ENCODE peak calls at places on chromosomes 16 and 17, in seven cellular contexts. One of them, this sample, is unnamed.
A peak's percentile ranks its signal among the peaks of the same experiment; 100 is the strongest.

GRCh38 chr16:68592466-68593337 is 52.4 kb upstream of the CDH3 start:
- DNase-seq in psoas muscle: no peak
- DNase-seq in heart left ventricle: no peak
- DNase-seq in mammary epithelial cell: no peak
- DNase-seq in CD4-positive, alpha-beta memory T cell: no peak
- DNase-seq in PC-9: no peak
- DNase-seq in ovary: no peak
- DNase-seq in this sample: no peak

GRCh38 chr17:29722411-29723198 is 99.9 kb upstream of the CORO6 start:
- DNase-seq in psoas muscle: no peak
- DNase-seq in heart left ventricle: peak; percentile 72
- DNase-seq in mammary epithelial cell: no peak
- DNase-seq in CD4-positive, alpha-beta memory T cell: peak; percentile 73
- DNase-seq in PC-9: no peak
- DNase-seq in ovary: peak; percentile 64
- DNase-seq in this sample: peak; percentile 56

GRCh38 chr16:75319513-75320401 is 68.3 kb upstream of the BCAR1 start:
- DNase-seq in psoas muscle: no peak
- DNase-seq in heart left ventricle: no peak
- DNase-seq in mammary epithelial cell: peak; percentile 73
- DNase-seq in CD4-positive, alpha-beta memory T cell: no peak
- DNase-seq in PC-9: no peak
- DNase-seq in ovary: no peak
- DNase-seq in this sample: no peak

GRCh38 chr17:58020401-58020800 is 13.4 kb upstream of the SRSF1 start:
- DNase-seq in psoas muscle: no peak
- DNase-seq in heart left ventricle: no peak
- DNase-seq in mammary epithelial cell: no peak
- DNase-seq in CD4-positive, alpha-beta memory T cell: no peak
- DNase-seq in PC-9: no peak
- DNase-seq in ovary: no peak
- DNase-seq in this sample: no peak

GRCh38 chr16:86772671-86773338 is 194.5 kb downstream of the FOXL1 start:
- DNase-seq in psoas muscle: no peak
- DNase-seq in heart left ventricle: no peak
- DNase-seq in mammary epithelial cell: peak; percentile 70
- DNase-seq in CD4-positive, alpha-beta memory T cell: no peak
- DNase-seq in PC-9: no peak
- DNase-seq in ovary: no peak
- DNase-seq in this sample: no peak

GRCh38 chr16:81261049-81261648 is 22.7 kb downstream of the BCO1 start:
- DNase-seq in psoas muscle: no peak
- DNase-seq in heart left ventricle: no peak
- DNase-seq in mammary epithelial cell: no peak
- DNase-seq in CD4-positive, alpha-beta memory T cell: no peak
- DNase-seq in PC-9: no peak
- DNase-seq in ovary: no peak
- DNase-seq in this sample: no peak

GRCh38 chr16:80931985-80932720 is 74.5 kb downstream of the CMC2 start:
- DNase-seq in psoas muscle: peak; percentile 81
- DNase-seq in heart left ventricle: peak; percentile 58
- DNase-seq in mammary epithelial cell: peak; percentile 12
- DNase-seq in CD4-positive, alpha-beta memory T cell: no peak
- DNase-seq in PC-9: no peak
- DNase-seq in ovary: peak; percentile 65
- DNase-seq in this sample: peak; percentile 42

GRCh38 chr16:51035711-51036110 is 115.4 kb downstream of the SALL1 start:
- DNase-seq in psoas muscle: no peak
- DNase-seq in heart left ventricle: no peak
- DNase-seq in mammary epithelial cell: no peak
- DNase-seq in CD4-positive, alpha-beta memory T cell: no peak
- DNase-seq in PC-9: no peak
- DNase-seq in ovary: no peak
- DNase-seq in this sample: no peak

GRCh38 chr16:75952124-75952523 is 225.8 kb upstream of the CPHXL start:
- DNase-seq in psoas muscle: no peak
- DNase-seq in heart left ventricle: no peak
- DNase-seq in mammary epithelial cell: no peak
- DNase-seq in CD4-positive, alpha-beta memory T cell: no peak
- DNase-seq in PC-9: no peak
- DNase-seq in ovary: no peak
- DNase-seq in this sample: no peak

GRCh38 chr16:24309222-24309905 is 53.2 kb downstream of the CACNG3 start:
- DNase-seq in psoas muscle: no peak
- DNase-seq in heart left ventricle: no peak
- DNase-seq in mammary epithelial cell: peak; percentile 44
- DNase-seq in CD4-positive, alpha-beta memory T cell: no peak
- DNase-seq in PC-9: peak; percentile 55
- DNase-seq in ovary: no peak
- DNase-seq in this sample: no peak

GRCh38 chr17:9811086-9811485 is 10.8 kb downstream of the GSG1L2 start:
- DNase-seq in psoas muscle: no peak
- DNase-seq in heart left ventricle: no peak
- DNase-seq in mammary epithelial cell: no peak
- DNase-seq in CD4-positive, alpha-beta memory T cell: no peak
- DNase-seq in PC-9: no peak
- DNase-seq in ovary: no peak
- DNase-seq in this sample: no peak

GRCh38 chr17:17970699-17971430 is 1.3 kb downstream of the TOM1L2 start:
- DNase-seq in psoas muscle: no peak
- DNase-seq in heart left ventricle: no peak
- DNase-seq in mammary epithelial cell: no peak
- DNase-seq in CD4-positive, alpha-beta memory T cell: no peak
- DNase-seq in PC-9: peak; percentile 89
- DNase-seq in ovary: no peak
- DNase-seq in this sample: no peak
- H3K4me3 ChIP-seq in psoas muscle: peak overlapping the region; percentile 94
- H3K4me3 ChIP-seq in heart left ventricle: peak overlapping the region; percentile 90
- H3K4me3 ChIP-seq in mammary epithelial cell: peak overlapping the region; percentile 63
- H3K4me3 ChIP-seq in CD4-positive, alpha-beta memory T cell: peak overlapping the region; percentile 68
- H3K4me3 ChIP-seq in PC-9: peak overlapping the region; percentile 82
- H3K4me3 ChIP-seq in ovary: peak overlapping the region; percentile 97
- H3K4me3 ChIP-seq in this sample: no peak overlapping the region

DNA sequence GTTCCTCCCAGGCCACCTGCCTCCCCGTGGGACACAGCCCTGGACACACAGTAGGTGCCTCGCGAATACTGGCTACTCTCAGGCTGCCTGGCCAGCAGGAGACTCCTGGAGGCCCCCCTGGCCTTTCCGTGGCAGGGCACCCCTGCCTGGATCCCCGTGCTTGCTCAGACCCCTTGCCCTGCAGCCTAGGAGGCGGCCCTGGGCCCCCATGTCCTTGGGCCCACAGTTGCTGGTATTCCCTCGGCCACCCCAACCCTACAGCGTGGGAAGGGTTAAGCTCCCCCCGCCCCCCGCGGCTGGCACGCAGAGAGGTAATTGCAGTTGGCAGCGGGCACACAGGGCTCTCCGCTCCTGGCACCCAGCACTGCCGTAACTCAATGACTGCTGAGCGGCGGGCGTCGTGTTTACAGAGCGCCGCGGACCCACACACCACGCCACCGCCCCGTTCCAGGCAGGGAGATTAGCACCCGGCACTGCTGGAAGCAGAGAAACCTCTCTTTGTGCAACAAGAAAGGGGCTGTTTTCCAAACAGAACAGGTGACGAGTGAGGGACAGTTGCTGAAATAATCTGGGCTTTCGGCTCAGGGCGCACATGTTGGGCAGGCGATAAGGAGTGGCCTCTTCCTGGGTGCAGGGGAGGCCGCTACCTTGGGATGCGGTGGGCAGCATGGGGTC is 32.3 kb downstream of the BAHCC1 start:
- DNase-seq in psoas muscle: peak; percentile 81
- DNase-seq in heart left ventricle: no peak
- DNase-seq in mammary epithelial cell: no peak
- DNase-seq in CD4-positive, alpha-beta memory T cell: no peak
- DNase-seq in PC-9: no peak
- DNase-seq in ovary: no peak
- DNase-seq in this sample: peak; percentile 60
- H3K4me1 ChIP-seq in psoas muscle: peaks cover 57% of the 10 kb centered on the region
- H3K4me1 ChIP-seq in heart left ventricle: peaks cover 61% of the 10 kb centered on the region
- H3K4me1 ChIP-seq in mammary epithelial cell: peaks cover 29% of the 10 kb centered on the region
- H3K4me1 ChIP-seq in CD4-positive, alpha-beta memory T cell: peaks cover 30% of the 10 kb centered on the region
- H3K4me1 ChIP-seq in PC-9: peaks cover 21% of the 10 kb centered on the region
- H3K4me1 ChIP-seq in ovary: peaks cover 32% of the 10 kb centered on the region
- H3K4me1 ChIP-seq in this sample: peaks cover 6% of the 10 kb centered on the region

GRCh38 chr17:28675485-28675884 is 13.5 kb downstream of the SUPT6H start:
- DNase-seq in psoas muscle: no peak
- DNase-seq in heart left ventricle: no peak
- DNase-seq in mammary epithelial cell: no peak
- DNase-seq in CD4-positive, alpha-beta memory T cell: no peak
- DNase-seq in PC-9: no peak
- DNase-seq in ovary: no peak
- DNase-seq in this sample: no peak

DNA sequence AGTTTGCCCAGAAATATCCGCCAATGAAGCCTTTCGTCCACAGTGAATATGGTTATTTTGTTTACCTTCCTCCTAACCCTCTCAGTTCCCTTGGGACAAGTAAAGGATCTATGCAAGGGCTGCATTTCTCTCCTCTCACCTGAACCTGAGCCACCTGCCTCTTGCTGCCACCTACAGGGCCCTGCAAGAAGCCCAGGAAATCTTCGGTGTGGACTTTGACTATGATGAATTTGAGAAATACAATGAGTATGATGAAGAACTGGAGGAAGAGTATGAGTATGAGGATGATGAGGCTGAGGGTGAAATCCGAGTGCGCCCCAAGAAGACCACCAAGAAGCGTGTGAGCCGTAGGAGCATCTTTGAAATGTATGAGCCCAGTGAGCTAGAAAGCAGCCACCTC is 14.0 kb downstream of the SUPT6H start:
- DNase-seq in psoas muscle: no peak
- DNase-seq in heart left ventricle: no peak
- DNase-seq in mammary epithelial cell: peak; percentile 16
- DNase-seq in CD4-positive, alpha-beta memory T cell: no peak
- DNase-seq in PC-9: no peak
- DNase-seq in ovary: no peak
- DNase-seq in this sample: no peak
- H3K27ac ChIP-seq in psoas muscle: no peak overlapping the region
- H3K27ac ChIP-seq in heart left ventricle: no peak overlapping the region
- H3K27ac ChIP-seq in mammary epithelial cell: no peak overlapping the region
- H3K27ac ChIP-seq in CD4-positive, alpha-beta memory T cell: no peak overlapping the region
- H3K27ac ChIP-seq in PC-9: no peak overlapping the region
- H3K27ac ChIP-seq in ovary: no peak overlapping the region
- H3K27ac ChIP-seq in this sample: no peak overlapping the region

GRCh38 chr17:77319211-77320031 is 178.7 kb downstream of the SEC14L1 start:
- DNase-seq in psoas muscle: peak; percentile 91
- DNase-seq in heart left ventricle: peak; percentile 86
- DNase-seq in mammary epithelial cell: peak; percentile 86
- DNase-seq in CD4-positive, alpha-beta memory T cell: peak; percentile 80
- DNase-seq in PC-9: peak; percentile 88
- DNase-seq in ovary: peak; percentile 88
- DNase-seq in this sample: peak; percentile 87

GRCh38 chr17:77320501-77321256 is 179.9 kb downstream of the SEC14L1 start:
- DNase-seq in psoas muscle: peak; percentile 65
- DNase-seq in heart left ventricle: no peak
- DNase-seq in mammary epithelial cell: peak; percentile 39
- DNase-seq in CD4-positive, alpha-beta memory T cell: no peak
- DNase-seq in PC-9: no peak
- DNase-seq in ovary: peak; percentile 50
- DNase-seq in this sample: no peak

GRCh38 chr17:77318021-77318420 is 177.3 kb downstream of the SEC14L1 start:
- DNase-seq in psoas muscle: no peak
- DNase-seq in heart left ventricle: no peak
- DNase-seq in mammary epithelial cell: no peak
- DNase-seq in CD4-positive, alpha-beta memory T cell: no peak
- DNase-seq in PC-9: no peak
- DNase-seq in ovary: no peak
- DNase-seq in this sample: no peak

GRCh38 chr17:77318491-77319210 is 177.9 kb downstream of the SEC14L1 start:
- DNase-seq in psoas muscle: no peak
- DNase-seq in heart left ventricle: no peak
- DNase-seq in mammary epithelial cell: peak; percentile 29
- DNase-seq in CD4-positive, alpha-beta memory T cell: no peak
- DNase-seq in PC-9: no peak
- DNase-seq in ovary: peak; percentile 51
- DNase-seq in this sample: no peak

GRCh38 chr17:77320046-77320445 is 179.3 kb downstream of the SEC14L1 start:
- DNase-seq in psoas muscle: peak; percentile 56
- DNase-seq in heart left ventricle: no peak
- DNase-seq in mammary epithelial cell: peak; percentile 50
- DNase-seq in CD4-positive, alpha-beta memory T cell: no peak
- DNase-seq in PC-9: no peak
- DNase-seq in ovary: peak; percentile 59
- DNase-seq in this sample: no peak
- H3K4me3 ChIP-seq in psoas muscle: peak overlapping the region; percentile 66
- H3K4me3 ChIP-seq in heart left ventricle: peak overlapping the region; percentile 50
- H3K4me3 ChIP-seq in mammary epithelial cell: peak overlapping the region; percentile 48
- H3K4me3 ChIP-seq in CD4-positive, alpha-beta memory T cell: no peak overlapping the region
- H3K4me3 ChIP-seq in PC-9: peak overlapping the region; percentile 82
- H3K4me3 ChIP-seq in ovary: peak overlapping the region; percentile 43
- H3K4me3 ChIP-seq in this sample: peak overlapping the region; percentile 49

GRCh38 chr17:17721140-17721668 is 39.9 kb downstream of the RAI1 start:
- DNase-seq in psoas muscle: no peak
- DNase-seq in heart left ventricle: no peak
- DNase-seq in mammary epithelial cell: no peak
- DNase-seq in CD4-positive, alpha-beta memory T cell: no peak
- DNase-seq in PC-9: peak; percentile 54
- DNase-seq in ovary: no peak
- DNase-seq in this sample: no peak
- H3K4me1 ChIP-seq in psoas muscle: no peaks in the 10 kb centered on the region
- H3K4me1 ChIP-seq in heart left ventricle: peaks cover 29% of the 10 kb centered on the region
- H3K4me1 ChIP-seq in mammary epithelial cell: peaks cover 25% of the 10 kb centered on the region
- H3K4me1 ChIP-seq in CD4-positive, alpha-beta memory T cell: peaks cover 20% of the 10 kb centered on the region
- H3K4me1 ChIP-seq in PC-9: peaks cover 45% of the 10 kb centered on the region
- H3K4me1 ChIP-seq in ovary: peaks cover 13% of the 10 kb centered on the region
- H3K4me1 ChIP-seq in this sample: peaks cover 18% of the 10 kb centered on the region

DNA sequence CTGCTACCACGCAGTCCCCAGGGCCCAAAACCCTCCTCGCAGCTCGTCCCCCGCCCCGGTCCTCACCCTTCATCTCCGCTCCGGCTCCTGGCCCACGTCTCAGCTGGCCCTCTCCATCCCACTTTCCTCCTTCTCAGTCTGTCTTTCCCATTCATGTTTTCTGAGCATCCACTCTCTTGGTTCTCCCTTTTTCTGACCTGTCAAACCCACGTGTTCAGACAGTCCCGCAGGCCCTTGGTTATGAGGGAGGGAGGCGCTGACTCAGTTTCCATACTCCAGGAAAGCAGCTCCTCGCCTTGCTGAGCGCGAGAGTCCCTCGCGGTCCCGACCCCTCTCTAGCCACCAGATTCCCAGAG is 392 bp upstream of the HID1 start:
- DNase-seq in psoas muscle: no peak
- DNase-seq in heart left ventricle: no peak
- DNase-seq in mammary epithelial cell: no peak
- DNase-seq in CD4-positive, alpha-beta memory T cell: no peak
- DNase-seq in PC-9: no peak
- DNase-seq in ovary: no peak
- DNase-seq in this sample: no peak
- H3K27ac ChIP-seq in psoas muscle: no peak overlapping the region
- H3K27ac ChIP-seq in heart left ventricle: no peak overlapping the region
- H3K27ac ChIP-seq in mammary epithelial cell: no peak overlapping the region
- H3K27ac ChIP-seq in CD4-positive, alpha-beta memory T cell: peak overlapping the region; percentile 32
- H3K27ac ChIP-seq in PC-9: no peak overlapping the region
- H3K27ac ChIP-seq in ovary: no peak overlapping the region
- H3K27ac ChIP-seq in this sample: no peak overlapping the region

GRCh38 chr17:49645654-49646053 is 32.2 kb downstream of the SPOP start:
- DNase-seq in psoas muscle: no peak
- DNase-seq in heart left ventricle: no peak
- DNase-seq in mammary epithelial cell: no peak
- DNase-seq in CD4-positive, alpha-beta memory T cell: no peak
- DNase-seq in PC-9: no peak
- DNase-seq in ovary: no peak
- DNase-seq in this sample: no peak

GRCh38 chr17:49647256-49647585 is 30.7 kb downstream of the SPOP start:
- DNase-seq in psoas muscle: no peak
- DNase-seq in heart left ventricle: no peak
- DNase-seq in mammary epithelial cell: no peak
- DNase-seq in CD4-positive, alpha-beta memory T cell: no peak
- DNase-seq in PC-9: no peak
- DNase-seq in ovary: no peak
- DNase-seq in this sample: no peak

GRCh38 chr17:49646391-49647255 is 31.3 kb downstream of the SPOP start:
- DNase-seq in psoas muscle: peak; percentile 50
- DNase-seq in heart left ventricle: no peak
- DNase-seq in mammary epithelial cell: peak; percentile 85
- DNase-seq in CD4-positive, alpha-beta memory T cell: no peak
- DNase-seq in PC-9: peak; percentile 81
- DNase-seq in ovary: no peak
- DNase-seq in this sample: peak; percentile 62
- H3K4me3 ChIP-seq in psoas muscle: peak overlapping the region; percentile 49
- H3K4me3 ChIP-seq in heart left ventricle: no peak overlapping the region
- H3K4me3 ChIP-seq in mammary epithelial cell: peak overlapping the region; percentile 39
- H3K4me3 ChIP-seq in CD4-positive, alpha-beta memory T cell: no peak overlapping the region
- H3K4me3 ChIP-seq in PC-9: no peak overlapping the region
- H3K4me3 ChIP-seq in ovary: no peak overlapping the region
- H3K4me3 ChIP-seq in this sample: no peak overlapping the region